ENCODE peak calls at places on chromosome 15, in eight cellular contexts. B is adrenal gland; O is cardiac fibroblast; F is heart right ventricle; W is stimulated activated CD8-positive, alpha-beta memory T cell treated with anti-CD3 and anti-CD28 coated beads, Interleukin-7, amount 100 ng/mL, for 24 hours; T is GM19239; U is naive thymus-derived CD4-positive, alpha-beta T cell; P is stimulated activated CD4-positive, alpha-beta T cell treated with anti-CD3 and anti-CD28 coated beads, Interleukin-1b, Interleukin-23, amount 100 ng/mL, for 24 hours. Y is an unnamed sample.

GRCh38 chr15:26866298-26867198 is at the start of gene GABRA5:
- DNase-seq in B (peak), O (no peak), F (peak), W (no peak), T (no peak), U (no peak), P (no peak), Y (no peak)

GRCh38 chr15:69037482-69037881 is 23.0 kb downstream of the NOX5 start:
- DNase-seq in B (no peak), O (no peak), F (no peak), W (no peak), T (no peak), U (no peak), P (no peak), Y (no peak)

GRCh38 chr15:70354260-70354894 is 256.7 kb upstream of the TLE3 start:
- DNase-seq in B (no peak), O (no peak), F (no peak), W (no peak), T (no peak), U (no peak), P (no peak), Y (no peak)

GRCh38 chr15:65060641-65061397 is 7.0 kb downstream of the RASL12 start:
- DNase-seq in B (peak), O (no peak), F (peak), W (no peak), T (no peak), U (no peak), P (no peak), Y (no peak)

GRCh38 chr15:89143503-89144162 is 55.4 kb downstream of the ABHD2 start:
- DNase-seq in B (no peak), O (peak), F (no peak), W (no peak), T (no peak), U (no peak), P (no peak), Y (no peak)

GRCh38 chr15:68424754-68425390 is 7.1 kb downstream of the ITGA11 start:
- DNase-seq in B (no peak), O (no peak), F (no peak), W (no peak), T (no peak), U (no peak), P (no peak), Y (no peak)

GRCh38 chr15:80982205-80982604 is 7.4 kb downstream of the MESD start:
- DNase-seq in B (no peak), O (no peak), F (no peak), W (no peak), T (no peak), U (no peak), P (no peak), Y (no peak)

GRCh38 chr15:90862964-90863721 is 5.2 kb upstream of the FURIN start:
- DNase-seq in B (no peak), O (peak), F (no peak), W (no peak), T (no peak), U (no peak), P (no peak), Y (no peak)

GRCh38 chr15:40106203-40107161 is 2.2 kb downstream of the BMF start:
- DNase-seq in B (no peak), O (peak), F (peak), W (no peak), T (no peak), U (no peak), P (no peak), Y (no peak)

GRCh38 chr15:64568765-64569164 is 108.4 kb downstream of the ZNF609 start:
- DNase-seq in B (no peak), O (no peak), F (no peak), W (no peak), T (no peak), U (no peak), P (no peak), Y (no peak)

GRCh38 chr15:92082217-92082843 is 228.8 kb downstream of the SLCO3A1 start:
- DNase-seq in B (peak), O (peak), F (peak), W (no peak), T (peak), U (peak), P (no peak), Y (peak)

GRCh38 chr15:95605098-95605497 is 725.4 kb upstream of the NR2F2 start:
- DNase-seq in B (no peak), O (no peak), F (no peak), W (no peak), T (no peak), U (no peak), P (no peak), Y (no peak)

GRCh38 chr15:59255647-59256380 is 49.2 kb downstream of the LDHAL6B start:
- DNase-seq in B (no peak), O (no peak), F (no peak), W (no peak), T (no peak), U (no peak), P (no peak), Y (no peak)

GRCh38 chr15:95495033-95495541 is 835.4 kb upstream of the NR2F2 start:
- DNase-seq in B (no peak), O (peak), F (peak), W (no peak), T (no peak), U (no peak), P (no peak), Y (no peak)

GRCh38 chr15:98966036-98966787 is 41.4 kb downstream of the PGPEP1L start:
- DNase-seq in B (no peak), O (peak), F (no peak), W (no peak), T (no peak), U (no peak), P (no peak), Y (no peak)

GRCh38 chr15:42581272-42581730 is 5.9 kb downstream of the STARD9 start:
- DNase-seq in B (peak), O (peak), F (peak), W (peak), T (peak), U (peak), P (peak), Y (peak)

GRCh38 chr15:60358935-60359672 is 38.7 kb downstream of the ANXA2 start:
- DNase-seq in B (no peak), O (peak), F (no peak), W (no peak), T (no peak), U (no peak), P (no peak), Y (no peak)

GRCh38 chr15:88930579-88930978 is 17.4 kb upstream of the MFGE8 start:
- DNase-seq in B (no peak), O (no peak), F (no peak), W (no peak), T (no peak), U (no peak), P (no peak), Y (no peak)

GRCh38 chr15:67035886-67036285 is 29.5 kb upstream of the SMAD3 start:
- DNase-seq in B (no peak), O (peak), F (no peak), W (no peak), T (no peak), U (no peak), P (no peak), Y (no peak)

GRCh38 chr15:100114100-100114499 is 227.7 kb downstream of the ADAMTS17 start:
- DNase-seq in B (no peak), O (peak), F (peak), W (no peak), T (no peak), U (no peak), P (no peak), Y (no peak)

GRCh38 chr15:85048430-85048829 is 66.8 kb downstream of the PDE8A start:
- DNase-seq in B (no peak), O (peak), F (no peak), W (no peak), T (no peak), U (no peak), P (no peak), Y (no peak)

GRCh38 chr15:60385620-60386552 is 11.9 kb downstream of the ANXA2 start:
- DNase-seq in B (no peak), O (peak), F (no peak), W (no peak), T (no peak), U (no peak), P (no peak), Y (no peak)

GRCh38 chr15:96462768-96463167 is 132.3 kb downstream of the NR2F2 start:
- DNase-seq in B (no peak), O (peak), F (no peak), W (no peak), T (no peak), U (no peak), P (no peak), Y (no peak)

GRCh38 chr15:89837134-89837829 is 22.6 kb upstream of the ANPEP start:
- DNase-seq in B (no peak), O (peak), F (no peak), W (no peak), T (no peak), U (no peak), P (no peak), Y (no peak)

GRCh38 chr15:75114796-75115195 is 86.9 kb upstream of the C15orf39 start:
- DNase-seq in B (peak), O (peak), F (no peak), W (no peak), T (no peak), U (no peak), P (no peak), Y (no peak)

GRCh38 chr15:41546846-41547786 is 3.1 kb upstream of the RPAP1 start:
- DNase-seq in B (no peak), O (no peak), F (no peak), W (no peak), T (no peak), U (no peak), P (no peak), Y (no peak)

GRCh38 chr15:91928676-91929075 is 75.2 kb downstream of the SLCO3A1 start:
- DNase-seq in B (no peak), O (no peak), F (no peak), W (no peak), T (no peak), U (no peak), P (no peak), Y (no peak)

GRCh38 chr15:78162038-78162437 is 12.9 kb downstream of the IDH3A start:
- DNase-seq in B (no peak), O (no peak), F (no peak), W (no peak), T (no peak), U (peak), P (no peak), Y (no peak)